ENCODE peak calls at places on chromosome 1, in six cellular contexts. U is T1000, E is fibroblast of pulmonary artery, T is IMR-90, L is A549, R is glomerular endothelial cell. F is an unnamed sample.

GRCh38 chr1:198165927-198166647 is 9.3 kb downstream of the NEK7 start:
- DNase-seq in U (no peak), E (no peak), T (no peak), L (no peak), R (no peak), F (no peak)

GRCh38 chr1:16383917-16384316 is 16.9 kb downstream of the SZRD1 start:
- DNase-seq in U (no peak), E (no peak), T (no peak), L (no peak), R (no peak), F (no peak)

GRCh38 chr1:154865442-154866256 is 4.4 kb downstream of the KCNN3 start:
- DNase-seq in U (no peak), E (no peak), T (no peak), L (no peak), R (no peak), F (no peak)

GRCh38 chr1:217333939-217334338 is 297.0 kb downstream of the GPATCH2 start:
- DNase-seq in U (no peak), E (peak; percentile 32), T (peak; percentile 9), L (peak; percentile 26), R (no peak), F (no peak)

GRCh38 chr1:194616835-194617234 is 1430.4 kb upstream of the B3GALT2 start:
- DNase-seq in U (no peak), E (no peak), T (no peak), L (no peak), R (no peak), F (no peak)

GRCh38 chr1:221947731-221948130 is 205.8 kb upstream of the DUSP10 start:
- DNase-seq in U (no peak), E (no peak), T (no peak), L (no peak), R (no peak), F (no peak)

GRCh38 chr1:27643626-27644368 is 8.8 kb upstream of the FGR start:
- DNase-seq in U (no peak), E (peak; percentile 72), T (peak; percentile 54), L (peak; percentile 62), R (no peak), F (no peak)

GRCh38 chr1:228061411-228062084 is 21.0 kb upstream of the ARF1 start:
- DNase-seq in U (no peak), E (no peak), T (no peak), L (no peak), R (no peak), F (no peak)

GRCh38 chr1:22347854-22348760 is 103.5 kb upstream of the ZBTB40 start:
- DNase-seq in U (no peak), E (no peak), T (no peak), L (peak; percentile 64), R (no peak), F (no peak)

GRCh38 chr1:116739371-116740007 is 14.7 kb upstream of the CD2 start:
- DNase-seq in U (no peak), E (no peak), T (no peak), L (no peak), R (no peak), F (no peak)

GRCh38 chr1:9241891-9242290 is 7.3 kb downstream of the H6PD start:
- DNase-seq in U (no peak), E (no peak), T (no peak), L (no peak), R (no peak), F (no peak)

GRCh38 chr1:237042467-237042891 is 495 bp downstream of the RYR2 start:
- DNase-seq in U (no peak), E (no peak), T (no peak), L (no peak), R (no peak), F (no peak)

GRCh38 chr1:38027201-38028104 is 14.9 kb downstream of the UTP11 start:
- DNase-seq in U (no peak), E (no peak), T (no peak), L (no peak), R (no peak), F (peak; percentile 66)

F was measured in type B pancreatic cell.